ENCODE peak calls at places on chromosomes 16 and 17, in four cellular contexts. Y is K562, B is SK-N-SH, T is GM12878. U is an unnamed sample.

GRCh38 chr16:83831451-83831987 is 23.7 kb downstream of the HSBP1 start:
- DNase-seq in B (no peak), Y (no peak), T (no peak), U (no peak)

GRCh38 chr16:80084614-80085013 is 456.2 kb upstream of the DYNLRB2 start:
- DNase-seq in B (no peak), Y (peak; percentile 67), T (no peak), U (peak; percentile 41)

GRCh38 chr16:50441758-50442157 is 73.0 kb upstream of the BRD7 start:
- DNase-seq in Y (no peak), T (no peak), B (no peak), U (no peak)

GRCh38 chr16:72286936-72287620 is 115.1 kb upstream of the PMFBP1 start:
- DNase-seq in B (no peak), Y (no peak), T (no peak), U (no peak)

GRCh38 chr16:47461598-47462266 is 601 bp downstream of the PHKB start:
- DNase-seq in Y (peak; percentile 91), B (peak; percentile 17), T (no peak), U (peak; percentile 68)

GRCh38 chr16:69865701-69866100 is 85.4 kb upstream of the CLEC18A start:
- DNase-seq in Y (peak; percentile 92), T (no peak), B (no peak), U (peak; percentile 24)

GRCh38 chr16:660459-661183 is 7.3 kb upstream of the RHOT2 start:
- DNase-seq in B (peak; percentile 98), T (peak; percentile 37), Y (peak; percentile 95), U (no peak)

GRCh38 chr17:73191443-73192218 is 1.2 kb upstream of the COG1 start:
- DNase-seq in T (no peak), Y (peak; percentile 84), B (peak; percentile 84), U (peak; percentile 77)

GRCh38 chr16:64933890-64934289 is 188.0 kb downstream of the CDH11 start:
- DNase-seq in Y (no peak), T (no peak), B (no peak), U (no peak)

GRCh38 chr17:36069131-36069530 is 5.1 kb downstream of the CCL18 start:
- DNase-seq in T (no peak), Y (no peak), B (no peak), U (no peak)

GRCh38 chr17:17125136-17126084 is 80.7 kb downstream of the PLD6 start:
- DNase-seq in T (no peak), Y (no peak), B (peak; percentile 72), U (no peak)

GRCh38 chr16:78742501-78743283 is 643.2 kb downstream of the WWOX start:
- DNase-seq in B (no peak), T (peak; percentile 83), Y (peak; percentile 55), U (no peak)

GRCh38 chr17:67602974-67603373 is 114.8 kb upstream of the NOL11 start:
- DNase-seq in B (peak; percentile 42), Y (peak; percentile 38), T (no peak), U (peak; percentile 71)

GRCh38 chr16:70805787-70806186 is 4.8 kb upstream of the VAC14 start:
- DNase-seq in T (no peak), Y (no peak), B (no peak), U (no peak)

GRCh38 chr16:55759983-55760664 is 72.8 kb downstream of the CES1 start:
- DNase-seq in Y (no peak), B (no peak), T (no peak), U (peak; percentile 70)

GRCh38 chr16:1162701-1163566 is 10.0 kb downstream of the CACNA1H start:
- DNase-seq in Y (no peak), B (no peak), T (no peak), U (no peak)

GRCh38 chr17:73384926-73385325 is 73.1 kb upstream of the CDC42EP4 start:
- DNase-seq in T (no peak), B (no peak), Y (no peak), U (no peak)

GRCh38 chr17:67891481-67892119 is 66.3 kb downstream of the BPTF start:
- DNase-seq in B (peak; percentile 67), T (no peak), Y (peak; percentile 25), U (no peak)

GRCh38 chr16:63890072-63890471 is 1231.8 kb downstream of the CDH11 start:
- DNase-seq in T (no peak), B (no peak), Y (no peak), U (no peak)

GRCh38 chr17:73142763-73143395 is 21.9 kb upstream of the SSTR2 start:
- DNase-seq in Y (no peak), T (no peak), B (no peak), U (no peak)

GRCh38 chr17:61314368-61315078 is 85.1 kb upstream of the TBX2 start:
- DNase-seq in Y (no peak), T (no peak), B (peak; percentile 69), U (no peak)

GRCh38 chr16:22141746-22142145 is 20.6 kb upstream of the SDR42E2 start:
- DNase-seq in Y (peak; percentile 34), T (no peak), B (peak; percentile 42), U (peak; percentile 50)

GRCh38 chr16:87065781-87066694 is 251.2 kb downstream of the C16orf95 start:
- DNase-seq in T (no peak), Y (no peak), B (no peak), U (no peak)

GRCh38 chr16:19463468-19464315 is 46.0 kb downstream of the TMC5 start:
- DNase-seq in Y (no peak), B (no peak), T (no peak), U (no peak)

GRCh38 chr17:79332011-79332410 is 257.4 kb downstream of the ENGASE start:
- DNase-seq in T (no peak), B (no peak), Y (no peak), U (no peak)

GRCh38 chr16:82660078-82660645 is 33.4 kb downstream of the CDH13 start:
- DNase-seq in T (no peak), B (no peak), Y (no peak), U (no peak)

GRCh38 chr17:1830288-1830687 is 483 bp downstream of the RPA1 start:
- DNase-seq in Y (peak; percentile 31), T (no peak), B (peak; percentile 27), U (peak; percentile 8)

GRCh38 chr16:1791256-1791942 is 2.1 kb downstream of the IGFALS start:
- DNase-seq in Y (no peak), T (no peak), B (no peak), U (no peak)

GRCh38 chr16:74726736-74727135 is 26.1 kb upstream of the MLKL start:
- DNase-seq in T (no peak), Y (peak; percentile 61), B (no peak), U (peak; percentile 50)

GRCh38 chr17:29242051-29242450 is 4.6 kb upstream of the CRYBA1 start:
- DNase-seq in B (no peak), Y (no peak), T (no peak), U (no peak)

GRCh38 chr17:49266233-49266632 is 35.6 kb upstream of the PHOSPHO1 start:
- DNase-seq in Y (no peak), B (no peak), T (no peak), U (no peak)

GRCh38 chr17:6713130-6713917 is at the start of gene SLC13A5:
- DNase-seq in Y (peak; percentile 22), T (no peak), B (peak; percentile 32), U (peak; percentile 87)

GRCh38 chr17:40974366-40974765 is 7.6 kb upstream of the KRT39 start:
- DNase-seq in B (no peak), Y (no peak), T (no peak), U (no peak)

GRCh38 chr16:13070268-13070667 is 168.9 kb downstream of the SHISA9 start:
- DNase-seq in T (no peak), Y (no peak), B (peak; percentile 17), U (no peak)

GRCh38 chr16:85055503-85056210 is 28.1 kb downstream of the KIAA0513 start:
- DNase-seq in Y (peak; percentile 83), B (peak; percentile 43), T (peak; percentile 92), U (peak; percentile 32)

GRCh38 chr16:20673882-20674683 is 23.4 kb downstream of the ACSM1 start:
- DNase-seq in T (no peak), Y (peak; percentile 76), B (no peak), U (peak; percentile 80)

GRCh38 chr16:69888005-69888560 is 63.1 kb upstream of the CLEC18A start:
- DNase-seq in B (no peak), Y (no peak), T (peak; percentile 2), U (no peak)

GRCh38 chr16:53434436-53435065 is at the start of gene RBL2:
- DNase-seq in B (peak; percentile 91), Y (peak; percentile 63), T (no peak), U (peak; percentile 25)
- TF ChIP-seq FOXM1 in B (no peak), Y (no peak), T (no peak), U (peak; percentile 17)

DNA sequence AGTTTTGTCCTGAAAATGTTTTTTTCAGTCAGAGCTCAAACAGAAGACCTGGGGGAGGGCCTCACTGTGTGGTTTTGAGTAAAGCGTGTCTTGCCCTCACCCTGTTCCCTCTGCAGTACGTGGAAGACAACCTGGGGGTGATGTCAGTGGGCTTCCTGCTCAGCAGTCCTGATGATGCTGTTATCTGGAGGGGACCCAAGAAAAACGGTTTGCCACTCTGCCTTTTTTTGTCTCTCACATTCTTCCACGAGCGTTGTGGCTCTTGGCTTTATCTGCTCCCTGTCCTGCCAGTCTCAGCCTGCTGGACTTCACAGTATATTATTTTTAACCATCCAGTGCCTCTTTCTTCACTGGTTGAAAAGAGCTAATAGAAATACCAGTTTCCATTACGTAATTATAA is 12.9 kb downstream of the NUBP1 start:
- DNase-seq in T (no peak), Y (no peak), B (no peak), U (no peak)
- TF ChIP-seq JUND in T (no peak), Y (no peak), B (no peak), U (no peak)

GRCh38 chr17:80866050-80866793 is 125.4 kb upstream of the CHMP6 start:
- DNase-seq in B (peak; percentile 88), Y (peak; percentile 67), T (peak; percentile 31), U (peak; percentile 56)
- TF ChIP-seq FOXM1 in B (no peak), Y (no peak), T (no peak), U (no peak)

DNA sequence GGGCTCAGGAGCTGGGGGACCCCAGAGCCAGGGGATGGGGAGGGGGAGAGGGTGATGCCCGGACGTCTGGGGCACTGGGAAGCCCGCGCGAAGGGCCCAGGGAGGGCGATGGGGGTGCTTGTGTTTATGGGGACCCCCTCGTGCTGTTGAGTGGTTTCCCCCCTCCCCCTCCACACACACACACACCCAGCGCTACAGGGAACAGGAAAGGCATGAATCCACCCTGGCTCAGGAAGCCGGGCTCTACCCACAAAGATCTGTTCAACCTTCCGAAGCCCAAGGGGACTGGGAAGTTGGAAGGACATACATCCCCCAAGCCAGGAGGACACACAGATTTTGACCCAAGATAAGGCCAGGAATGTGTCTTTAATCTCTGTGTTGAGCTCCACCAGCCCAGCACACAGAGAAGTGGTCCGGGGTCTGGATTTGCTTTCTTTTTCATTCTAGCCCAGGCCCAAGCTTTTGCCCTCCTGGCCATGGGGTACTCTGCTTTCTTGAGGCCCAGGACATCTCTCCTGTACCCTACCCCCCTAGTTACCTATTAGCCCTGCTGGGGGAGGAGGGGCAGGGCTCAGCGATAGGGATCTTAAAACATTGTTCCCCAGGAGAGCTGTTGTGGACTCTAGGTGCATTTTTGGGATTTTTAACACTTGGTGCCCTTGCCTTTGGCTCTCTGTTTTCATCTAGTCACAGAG is 1.2 kb downstream of the UBALD2 start:
- DNase-seq in T (no peak), B (peak; percentile 50), Y (peak; percentile 41), U (peak; percentile 52)
- TF ChIP-seq JUND in T (no peak), B (no peak), Y (no peak), U (no peak)

GRCh38 chr16:4025428-4025827 is 90.8 kb downstream of the ADCY9 start:
- DNase-seq in T (no peak), Y (no peak), B (no peak), U (no peak)
- TF ChIP-seq FOXM1 in T (no peak), Y (no peak), B (no peak), U (no peak)

U was measured in HepG2.